ENCODE peak calls at places on chromosomes 5 and 9, in nine cellular contexts. F, L, X, E, A, P, C, S and Y are unnamed samples.

GRCh38 chr9:5587024-5587423 is 41.9 kb upstream of the RIC1 start:
- DNase-seq in C (peak), F (peak), P (peak), S (peak), L (no peak), E (no peak), A (no peak), X (no peak), Y (no peak)

GRCh38 chr5:123204224-123204623 is 115.2 kb downstream of the PRDM6 start:
- DNase-seq in X (no peak), C (no peak), A (no peak), S (no peak), L (no peak), F (no peak), E (no peak), P (no peak), Y (no peak)

GRCh38 chr5:96037128-96037527 is 75.5 kb upstream of the ELL2 start:
- DNase-seq in C (no peak), E (no peak), P (peak), X (no peak), L (no peak), F (peak), S (peak), A (no peak), Y (no peak)

GRCh38 chr5:135944967-135945560 is 9.7 kb downstream of the LECT2 start:
- DNase-seq in S (peak), L (peak), E (peak), X (peak), F (peak), A (peak), C (no peak), P (peak), Y (no peak)

GRCh38 chr5:14513266-14513665 is 68.3 kb upstream of the OTULINL start:
- DNase-seq in F (no peak), X (no peak), E (no peak), P (no peak), S (no peak), A (no peak), C (no peak), L (no peak), Y (no peak)

GRCh38 chr9:27142299-27142930 is 33.4 kb downstream of the TEK start:
- DNase-seq in E (no peak), A (no peak), S (no peak), F (no peak), P (no peak), X (no peak), C (no peak), L (no peak), Y (no peak)

GRCh38 chr9:33447404-33448158 is at the start of gene AQP3:
- DNase-seq in A (peak), X (peak), F (peak), C (peak), S (peak), P (peak), E (peak), L (peak), Y (peak)

GRCh38 chr5:172778223-172778814 is 7.3 kb upstream of the DUSP1 start:
- DNase-seq in P (peak), F (peak), X (peak), C (no peak), S (peak), L (peak), A (no peak), E (no peak), Y (peak)

GRCh38 chr9:98172604-98173003 is 19.8 kb downstream of the CORO2A start:
- DNase-seq in A (no peak), L (no peak), F (peak), P (no peak), E (no peak), C (no peak), X (no peak), S (no peak), Y (no peak)

GRCh38 chr5:175235251-175235963 is 208.6 kb downstream of the DRD1 start:
- DNase-seq in E (no peak), P (no peak), L (no peak), A (no peak), F (peak), X (no peak), C (no peak), S (peak), Y (no peak)

GRCh38 chr5:57054671-57055070 is 102.7 kb upstream of the MIER3 start:
- DNase-seq in E (no peak), S (no peak), P (no peak), F (no peak), A (no peak), X (no peak), C (no peak), L (peak), Y (no peak)

GRCh38 chr5:132251220-132251725 is 6.2 kb upstream of the PDLIM4 start:
- DNase-seq in C (no peak), X (no peak), S (peak), L (no peak), A (peak), F (peak), P (peak), E (peak), Y (no peak)

GRCh38 chr9:4422495-4422894 is 67.8 kb upstream of the SLC1A1 start:
- DNase-seq in E (no peak), A (no peak), P (no peak), S (no peak), L (no peak), F (no peak), C (no peak), X (no peak), Y (no peak)

GRCh38 chr5:68087866-68088265 is 127.7 kb upstream of the PIK3R1 start:
- DNase-seq in L (no peak), F (peak), P (peak), C (no peak), E (no peak), S (peak), X (no peak), A (no peak), Y (no peak)

GRCh38 chr5:45336464-45336863 is 359.7 kb downstream of the HCN1 start:
- DNase-seq in P (no peak), L (no peak), A (no peak), C (no peak), F (no peak), X (no peak), E (no peak), S (no peak), Y (no peak)

GRCh38 chr5:37437716-37438115 is 58.6 kb downstream of the WDR70 start:
- DNase-seq in C (no peak), S (peak), F (peak), X (no peak), P (peak), E (no peak), L (no peak), A (no peak), Y (no peak)

GRCh38 chr5:31029925-31030324 is 163.6 kb upstream of the CDH6 start:
- DNase-seq in L (no peak), S (no peak), P (no peak), X (peak), C (no peak), A (no peak), F (no peak), E (no peak), Y (no peak)

GRCh38 chr5:151808451-151809169 is 36.9 kb downstream of the G3BP1 start:
- DNase-seq in C (no peak), X (no peak), A (no peak), P (peak), E (no peak), F (no peak), L (no peak), S (no peak), Y (no peak)

GRCh38 chr5:149776376-149777305 is 46.5 kb downstream of the PPARGC1B start:
- DNase-seq in X (no peak), F (no peak), S (no peak), C (no peak), P (no peak), L (no peak), A (no peak), E (no peak), Y (no peak)

GRCh38 chr5:88092358-88092757 is 176.3 kb downstream of the TMEM161B start:
- DNase-seq in X (no peak), C (no peak), P (no peak), L (no peak), E (no peak), F (no peak), S (peak), A (no peak), Y (no peak)

GRCh38 chr5:181243521-181244307 is at the start of gene RACK1:
- DNase-seq in F (peak), E (no peak), X (peak), S (peak), P (peak), C (peak), A (peak), L (peak), Y (peak)

GRCh38 chr9:113708821-113709713 is 167.0 kb upstream of the ZNF618 start:
- DNase-seq in L (no peak), F (no peak), S (no peak), P (no peak), A (no peak), E (no peak), X (no peak), C (no peak), Y (no peak)

GRCh38 chr5:77224672-77225355 is 14.3 kb downstream of the PDE8B start:
- DNase-seq in A (no peak), F (peak), S (peak), C (no peak), X (no peak), E (no peak), P (peak), L (peak), Y (no peak)

GRCh38 chr5:102856374-102856748 is 101.3 kb downstream of the PAM start:
- DNase-seq in C (no peak), P (peak), A (no peak), S (peak), L (peak), X (no peak), F (peak), E (no peak), Y (no peak)

GRCh38 chr5:158609729-158610128 is 490.0 kb downstream of the EBF1 start:
- DNase-seq in E (no peak), X (no peak), L (no peak), S (peak), F (no peak), P (no peak), C (no peak), A (no peak), Y (no peak)

GRCh38 chr5:117488976-117489500 is 914.4 kb upstream of the SEMA6A start:
- DNase-seq in C (no peak), E (no peak), P (no peak), X (no peak), L (no peak), A (no peak), F (no peak), S (no peak), Y (no peak)

GRCh38 chr9:89477811-89478583 is 19.9 kb downstream of the SEMA4D start:
- DNase-seq in X (no peak), P (peak), C (peak), S (peak), L (peak), A (peak), F (peak), E (no peak), Y (no peak)

GRCh38 chr5:154078305-154078704 is 39.5 kb downstream of the MFAP3 start:
- DNase-seq in E (no peak), F (no peak), L (no peak), S (peak), P (peak), A (no peak), X (no peak), C (no peak), Y (no peak)

GRCh38 chr9:2469681-2470141 is 151.9 kb upstream of the VLDLR start:
- DNase-seq in X (peak), C (no peak), E (no peak), P (peak), F (peak), S (peak), A (peak), L (no peak), Y (no peak)

GRCh38 chr5:150124111-150124557 is 31.5 kb downstream of the PDGFRB start:
- DNase-seq in C (no peak), P (no peak), E (no peak), X (no peak), F (no peak), S (no peak), A (no peak), L (no peak), Y (peak)

GRCh38 chr5:124605516-124605915 is 140.9 kb downstream of the ZNF608 start:
- DNase-seq in L (no peak), P (peak), X (no peak), S (no peak), C (no peak), E (peak), A (peak), F (peak), Y (no peak)